ENCODE peak calls at places on chromosome 13, in nine cellular contexts. One of them, this sample, is unnamed.

GRCh38 chr13:107210216-107211010 is 642.5 kb upstream of the ARGLU1 start:
- DNase-seq in AG08395: peak; percentile 6
- DNase-seq in GM13976: no peak
- DNase-seq in T-helper 17 cell: no peak
- DNase-seq in choroid plexus epithelial cell: peak; percentile 62
- DNase-seq in IMR-90: peak; percentile 20
- DNase-seq in WTC11: no peak
- DNase-seq in stimulated activated CD8-positive, alpha-beta memory T cell treated with anti-CD3 and anti-CD28 coated beads, Interleukin-7, amount 100 ng/mL, for 1 hour: no peak
- DNase-seq in NCI-H187: peak; percentile 97
- DNase-seq in this sample: no peak

GRCh38 chr13:47218611-47219010 is 321.8 kb upstream of the HTR2A start:
- DNase-seq in AG08395: no peak
- DNase-seq in GM13976: no peak
- DNase-seq in T-helper 17 cell: no peak
- DNase-seq in choroid plexus epithelial cell: no peak
- DNase-seq in IMR-90: no peak
- DNase-seq in WTC11: no peak
- DNase-seq in stimulated activated CD8-positive, alpha-beta memory T cell treated with anti-CD3 and anti-CD28 coated beads, Interleukin-7, amount 100 ng/mL, for 1 hour: no peak
- DNase-seq in NCI-H187: no peak
- DNase-seq in this sample: no peak

GRCh38 chr13:110772091-110772984 is 58.8 kb downstream of the ING1 start:
- DNase-seq in AG08395: no peak
- DNase-seq in GM13976: no peak
- DNase-seq in T-helper 17 cell: no peak
- DNase-seq in choroid plexus epithelial cell: peak; percentile 12
- DNase-seq in IMR-90: no peak
- DNase-seq in WTC11: no peak
- DNase-seq in stimulated activated CD8-positive, alpha-beta memory T cell treated with anti-CD3 and anti-CD28 coated beads, Interleukin-7, amount 100 ng/mL, for 1 hour: no peak
- DNase-seq in NCI-H187: no peak
- DNase-seq in this sample: no peak

GRCh38 chr13:95745752-95746151 is 68.8 kb downstream of the DNAJC3 start:
- DNase-seq in AG08395: no peak
- DNase-seq in GM13976: no peak
- DNase-seq in T-helper 17 cell: no peak
- DNase-seq in choroid plexus epithelial cell: peak; percentile 35
- DNase-seq in IMR-90: no peak
- DNase-seq in WTC11: no peak
- DNase-seq in stimulated activated CD8-positive, alpha-beta memory T cell treated with anti-CD3 and anti-CD28 coated beads, Interleukin-7, amount 100 ng/mL, for 1 hour: no peak
- DNase-seq in NCI-H187: no peak
- DNase-seq in this sample: no peak

GRCh38 chr13:110006304-110006703 is 219.9 kb upstream of the IRS2 start:
- DNase-seq in AG08395: peak; percentile 17
- DNase-seq in GM13976: no peak
- DNase-seq in T-helper 17 cell: no peak
- DNase-seq in choroid plexus epithelial cell: peak; percentile 62
- DNase-seq in IMR-90: peak; percentile 32
- DNase-seq in WTC11: no peak
- DNase-seq in stimulated activated CD8-positive, alpha-beta memory T cell treated with anti-CD3 and anti-CD28 coated beads, Interleukin-7, amount 100 ng/mL, for 1 hour: no peak
- DNase-seq in NCI-H187: no peak
- DNase-seq in this sample: no peak

GRCh38 chr13:98474761-98475160 is 102.1 kb downstream of the STK24 start:
- DNase-seq in AG08395: no peak
- DNase-seq in GM13976: no peak
- DNase-seq in T-helper 17 cell: no peak
- DNase-seq in choroid plexus epithelial cell: no peak
- DNase-seq in IMR-90: no peak
- DNase-seq in WTC11: no peak
- DNase-seq in stimulated activated CD8-positive, alpha-beta memory T cell treated with anti-CD3 and anti-CD28 coated beads, Interleukin-7, amount 100 ng/mL, for 1 hour: no peak
- DNase-seq in NCI-H187: no peak
- DNase-seq in this sample: no peak

GRCh38 chr13:96984061-96984508 is 10.2 kb downstream of the OXGR1 start:
- DNase-seq in AG08395: no peak
- DNase-seq in GM13976: peak; percentile 49
- DNase-seq in T-helper 17 cell: no peak
- DNase-seq in choroid plexus epithelial cell: peak; percentile 11
- DNase-seq in IMR-90: no peak
- DNase-seq in WTC11: peak; percentile 34
- DNase-seq in stimulated activated CD8-positive, alpha-beta memory T cell treated with anti-CD3 and anti-CD28 coated beads, Interleukin-7, amount 100 ng/mL, for 1 hour: no peak
- DNase-seq in NCI-H187: no peak
- DNase-seq in this sample: peak; percentile 52

GRCh38 chr13:47484564-47484963 is 516.5 kb downstream of the SUCLA2 start:
- DNase-seq in AG08395: peak; percentile 40
- DNase-seq in GM13976: no peak
- DNase-seq in T-helper 17 cell: no peak
- DNase-seq in choroid plexus epithelial cell: peak; percentile 83
- DNase-seq in IMR-90: peak; percentile 89
- DNase-seq in WTC11: no peak
- DNase-seq in stimulated activated CD8-positive, alpha-beta memory T cell treated with anti-CD3 and anti-CD28 coated beads, Interleukin-7, amount 100 ng/mL, for 1 hour: no peak
- DNase-seq in NCI-H187: no peak
- DNase-seq in this sample: no peak

GRCh38 chr13:105527127-105527526 is 1008.3 kb downstream of the EFNB2 start:
- DNase-seq in AG08395: no peak
- DNase-seq in GM13976: no peak
- DNase-seq in T-helper 17 cell: no peak
- DNase-seq in choroid plexus epithelial cell: no peak
- DNase-seq in IMR-90: no peak
- DNase-seq in WTC11: no peak
- DNase-seq in stimulated activated CD8-positive, alpha-beta memory T cell treated with anti-CD3 and anti-CD28 coated beads, Interleukin-7, amount 100 ng/mL, for 1 hour: no peak
- DNase-seq in NCI-H187: no peak
- DNase-seq in this sample: no peak

GRCh38 chr13:46176756-46177155 is 5.2 kb downstream of the LCP1 start:
- DNase-seq in AG08395: no peak
- DNase-seq in GM13976: no peak
- DNase-seq in T-helper 17 cell: no peak
- DNase-seq in choroid plexus epithelial cell: no peak
- DNase-seq in IMR-90: no peak
- DNase-seq in WTC11: no peak
- DNase-seq in stimulated activated CD8-positive, alpha-beta memory T cell treated with anti-CD3 and anti-CD28 coated beads, Interleukin-7, amount 100 ng/mL, for 1 hour: no peak
- DNase-seq in NCI-H187: no peak
- DNase-seq in this sample: no peak

GRCh38 chr13:114115191-114115671 is 17.2 kb downstream of the RASA3 start:
- DNase-seq in AG08395: peak; percentile 64
- DNase-seq in GM13976: no peak
- DNase-seq in T-helper 17 cell: peak; percentile 3
- DNase-seq in choroid plexus epithelial cell: peak; percentile 75
- DNase-seq in IMR-90: peak; percentile 94
- DNase-seq in WTC11: peak; percentile 8
- DNase-seq in stimulated activated CD8-positive, alpha-beta memory T cell treated with anti-CD3 and anti-CD28 coated beads, Interleukin-7, amount 100 ng/mL, for 1 hour: no peak
- DNase-seq in NCI-H187: no peak
- DNase-seq in this sample: no peak

GRCh38 chr13:109297628-109298027 is 488.8 kb downstream of the IRS2 start:
- DNase-seq in AG08395: peak; percentile 95
- DNase-seq in GM13976: no peak
- DNase-seq in T-helper 17 cell: no peak
- DNase-seq in choroid plexus epithelial cell: peak; percentile 71
- DNase-seq in IMR-90: peak; percentile 90
- DNase-seq in WTC11: no peak
- DNase-seq in stimulated activated CD8-positive, alpha-beta memory T cell treated with anti-CD3 and anti-CD28 coated beads, Interleukin-7, amount 100 ng/mL, for 1 hour: no peak
- DNase-seq in NCI-H187: no peak
- DNase-seq in this sample: no peak

GRCh38 chr13:75482070-75482819 is at the start of gene TBC1D4:
- DNase-seq in AG08395: peak; percentile 67
- DNase-seq in GM13976: peak; percentile 85
- DNase-seq in T-helper 17 cell: peak; percentile 20
- DNase-seq in choroid plexus epithelial cell: peak; percentile 92
- DNase-seq in IMR-90: peak; percentile 82
- DNase-seq in WTC11: peak; percentile 93
- DNase-seq in stimulated activated CD8-positive, alpha-beta memory T cell treated with anti-CD3 and anti-CD28 coated beads, Interleukin-7, amount 100 ng/mL, for 1 hour: peak; percentile 13
- DNase-seq in NCI-H187: peak; percentile 61
- DNase-seq in this sample: peak; percentile 87

GRCh38 chr13:25648996-25649633 is 277.3 kb downstream of the ATP8A2 start:
- DNase-seq in AG08395: no peak
- DNase-seq in GM13976: no peak
- DNase-seq in T-helper 17 cell: no peak
- DNase-seq in choroid plexus epithelial cell: no peak
- DNase-seq in IMR-90: no peak
- DNase-seq in WTC11: no peak
- DNase-seq in stimulated activated CD8-positive, alpha-beta memory T cell treated with anti-CD3 and anti-CD28 coated beads, Interleukin-7, amount 100 ng/mL, for 1 hour: no peak
- DNase-seq in NCI-H187: no peak
- DNase-seq in this sample: no peak

GRCh38 chr13:88189724-88190123 is 518.6 kb downstream of the SLITRK5 start:
- DNase-seq in AG08395: no peak
- DNase-seq in GM13976: no peak
- DNase-seq in T-helper 17 cell: no peak
- DNase-seq in choroid plexus epithelial cell: no peak
- DNase-seq in IMR-90: no peak
- DNase-seq in WTC11: no peak
- DNase-seq in stimulated activated CD8-positive, alpha-beta memory T cell treated with anti-CD3 and anti-CD28 coated beads, Interleukin-7, amount 100 ng/mL, for 1 hour: no peak
- DNase-seq in NCI-H187: no peak
- DNase-seq in this sample: no peak

GRCh38 chr13:22648325-22648758 is 532.4 kb upstream of the SGCG start:
- DNase-seq in AG08395: no peak
- DNase-seq in GM13976: no peak
- DNase-seq in T-helper 17 cell: no peak
- DNase-seq in choroid plexus epithelial cell: no peak
- DNase-seq in IMR-90: no peak
- DNase-seq in WTC11: peak; percentile 19
- DNase-seq in stimulated activated CD8-positive, alpha-beta memory T cell treated with anti-CD3 and anti-CD28 coated beads, Interleukin-7, amount 100 ng/mL, for 1 hour: no peak
- DNase-seq in NCI-H187: no peak
- DNase-seq in this sample: no peak

GRCh38 chr13:44894001-44894770 is 95.1 kb downstream of the NUFIP1 start:
- DNase-seq in AG08395: no peak
- DNase-seq in GM13976: no peak
- DNase-seq in T-helper 17 cell: no peak
- DNase-seq in choroid plexus epithelial cell: no peak
- DNase-seq in IMR-90: no peak
- DNase-seq in WTC11: no peak
- DNase-seq in stimulated activated CD8-positive, alpha-beta memory T cell treated with anti-CD3 and anti-CD28 coated beads, Interleukin-7, amount 100 ng/mL, for 1 hour: no peak
- DNase-seq in NCI-H187: no peak
- DNase-seq in this sample: no peak

GRCh38 chr13:112722433-112723250 is 32.8 kb downstream of the ATP11A start:
- DNase-seq in AG08395: peak; percentile 42
- DNase-seq in GM13976: no peak
- DNase-seq in T-helper 17 cell: no peak
- DNase-seq in choroid plexus epithelial cell: peak; percentile 75
- DNase-seq in IMR-90: peak; percentile 98
- DNase-seq in WTC11: no peak
- DNase-seq in stimulated activated CD8-positive, alpha-beta memory T cell treated with anti-CD3 and anti-CD28 coated beads, Interleukin-7, amount 100 ng/mL, for 1 hour: no peak
- DNase-seq in NCI-H187: no peak
- DNase-seq in this sample: no peak

GRCh38 chr13:59680429-59681024 is 483.2 kb downstream of the DIAPH3 start:
- DNase-seq in AG08395: peak; percentile 34
- DNase-seq in GM13976: peak; percentile 25
- DNase-seq in T-helper 17 cell: no peak
- DNase-seq in choroid plexus epithelial cell: peak; percentile 56
- DNase-seq in IMR-90: peak; percentile 33
- DNase-seq in WTC11: no peak
- DNase-seq in stimulated activated CD8-positive, alpha-beta memory T cell treated with anti-CD3 and anti-CD28 coated beads, Interleukin-7, amount 100 ng/mL, for 1 hour: no peak
- DNase-seq in NCI-H187: no peak
- DNase-seq in this sample: peak; percentile 25

GRCh38 chr13:102291587-102292218 is 110.1 kb downstream of the FGF14 start:
- DNase-seq in AG08395: no peak
- DNase-seq in GM13976: no peak
- DNase-seq in T-helper 17 cell: no peak
- DNase-seq in choroid plexus epithelial cell: peak; percentile 64
- DNase-seq in IMR-90: peak; percentile 27
- DNase-seq in WTC11: no peak
- DNase-seq in stimulated activated CD8-positive, alpha-beta memory T cell treated with anti-CD3 and anti-CD28 coated beads, Interleukin-7, amount 100 ng/mL, for 1 hour: no peak
- DNase-seq in NCI-H187: no peak
- DNase-seq in this sample: no peak

GRCh38 chr13:52847682-52848432 is 583 bp downstream of the PCDH8 start:
- DNase-seq in AG08395: no peak
- DNase-seq in GM13976: no peak
- DNase-seq in T-helper 17 cell: no peak
- DNase-seq in choroid plexus epithelial cell: no peak
- DNase-seq in IMR-90: no peak
- DNase-seq in WTC11: peak; percentile 27
- DNase-seq in stimulated activated CD8-positive, alpha-beta memory T cell treated with anti-CD3 and anti-CD28 coated beads, Interleukin-7, amount 100 ng/mL, for 1 hour: no peak
- DNase-seq in NCI-H187: no peak
- DNase-seq in this sample: no peak

GRCh38 chr13:34657716-34658115 is 284.4 kb upstream of the NBEA start:
- DNase-seq in AG08395: peak; percentile 78
- DNase-seq in GM13976: no peak
- DNase-seq in T-helper 17 cell: no peak
- DNase-seq in choroid plexus epithelial cell: peak; percentile 29
- DNase-seq in IMR-90: peak; percentile 24
- DNase-seq in WTC11: no peak
- DNase-seq in stimulated activated CD8-positive, alpha-beta memory T cell treated with anti-CD3 and anti-CD28 coated beads, Interleukin-7, amount 100 ng/mL, for 1 hour: no peak
- DNase-seq in NCI-H187: no peak
- DNase-seq in this sample: no peak

GRCh38 chr13:52084971-52085370 is 43.9 kb downstream of the NEK5 start:
- DNase-seq in AG08395: no peak
- DNase-seq in GM13976: no peak
- DNase-seq in T-helper 17 cell: no peak
- DNase-seq in choroid plexus epithelial cell: no peak
- DNase-seq in IMR-90: no peak
- DNase-seq in WTC11: no peak
- DNase-seq in stimulated activated CD8-positive, alpha-beta memory T cell treated with anti-CD3 and anti-CD28 coated beads, Interleukin-7, amount 100 ng/mL, for 1 hour: no peak
- DNase-seq in NCI-H187: no peak
- DNase-seq in this sample: no peak

GRCh38 chr13:113050856-113051431 is 54.6 kb upstream of the F7 start:
- DNase-seq in AG08395: no peak
- DNase-seq in GM13976: no peak
- DNase-seq in T-helper 17 cell: no peak
- DNase-seq in choroid plexus epithelial cell: no peak
- DNase-seq in IMR-90: no peak
- DNase-seq in WTC11: no peak
- DNase-seq in stimulated activated CD8-positive, alpha-beta memory T cell treated with anti-CD3 and anti-CD28 coated beads, Interleukin-7, amount 100 ng/mL, for 1 hour: no peak
- DNase-seq in NCI-H187: no peak
- DNase-seq in this sample: no peak

GRCh38 chr13:27857271-27857670 is 62.5 kb upstream of the PDX1 start:
- DNase-seq in AG08395: no peak
- DNase-seq in GM13976: no peak
- DNase-seq in T-helper 17 cell: no peak
- DNase-seq in choroid plexus epithelial cell: no peak
- DNase-seq in IMR-90: no peak
- DNase-seq in WTC11: no peak
- DNase-seq in stimulated activated CD8-positive, alpha-beta memory T cell treated with anti-CD3 and anti-CD28 coated beads, Interleukin-7, amount 100 ng/mL, for 1 hour: no peak
- DNase-seq in NCI-H187: peak; percentile 18
- DNase-seq in this sample: no peak

GRCh38 chr13:114108141-114108761 is 24.2 kb downstream of the RASA3 start:
- DNase-seq in AG08395: no peak
- DNase-seq in GM13976: no peak
- DNase-seq in T-helper 17 cell: no peak
- DNase-seq in choroid plexus epithelial cell: no peak
- DNase-seq in IMR-90: no peak
- DNase-seq in WTC11: peak; percentile 7
- DNase-seq in stimulated activated CD8-positive, alpha-beta memory T cell treated with anti-CD3 and anti-CD28 coated beads, Interleukin-7, amount 100 ng/mL, for 1 hour: no peak
- DNase-seq in NCI-H187: no peak
- DNase-seq in this sample: no peak

GRCh38 chr13:99272481-99272880 is 14.3 kb upstream of the GPR18 start:
- DNase-seq in AG08395: no peak
- DNase-seq in GM13976: no peak
- DNase-seq in T-helper 17 cell: no peak
- DNase-seq in choroid plexus epithelial cell: no peak
- DNase-seq in IMR-90: no peak
- DNase-seq in WTC11: no peak
- DNase-seq in stimulated activated CD8-positive, alpha-beta memory T cell treated with anti-CD3 and anti-CD28 coated beads, Interleukin-7, amount 100 ng/mL, for 1 hour: no peak
- DNase-seq in NCI-H187: no peak
- DNase-seq in this sample: no peak

GRCh38 chr13:67977081-67977480 is 746.9 kb upstream of the PCDH9 start:
- DNase-seq in AG08395: no peak
- DNase-seq in GM13976: no peak
- DNase-seq in T-helper 17 cell: no peak
- DNase-seq in choroid plexus epithelial cell: no peak
- DNase-seq in IMR-90: no peak
- DNase-seq in WTC11: no peak
- DNase-seq in stimulated activated CD8-positive, alpha-beta memory T cell treated with anti-CD3 and anti-CD28 coated beads, Interleukin-7, amount 100 ng/mL, for 1 hour: no peak
- DNase-seq in NCI-H187: no peak
- DNase-seq in this sample: no peak